ENCODE peak calls at places on chromosomes 2 and 18, in eight cellular contexts. Q is H9, H is left lung, G is cardiac fibroblast, T is CD14-positive monocyte, P is GM12865, R is MCF 10A, F is spleen. M is an unnamed sample.
A peak's percentile ranks its signal among the peaks of the same experiment; 100 is the strongest.

GRCh38 chr2:196482119-196483065 is 157.1 kb upstream of the CCDC150 start:
- DNase-seq in H (no peak), G (peak; percentile 13), R (peak; percentile 63), P (peak; percentile 16), F (no peak), Q (no peak), T (no peak), M (no peak)

GRCh38 chr2:38731684-38732221 is 19.4 kb downstream of the SRSF7 start:
- DNase-seq in P (no peak), H (no peak), G (no peak), F (peak; percentile 32), Q (no peak), T (no peak), R (no peak), M (no peak)

GRCh38 chr18:48913201-48913600 is 37.6 kb downstream of the SMAD7 start:
- DNase-seq in F (peak; percentile 81), G (no peak), P (peak; percentile 60), Q (peak; percentile 38), T (peak; percentile 19), H (no peak), R (peak; percentile 56), M (no peak)

GRCh38 chr18:52150050-52150449 is 189.9 kb upstream of the DCC start:
- DNase-seq in T (no peak), Q (no peak), R (peak; percentile 45), G (no peak), P (no peak), F (no peak), H (no peak), M (no peak)

GRCh38 chr2:170073288-170073687 is 104.7 kb upstream of the MYO3B start:
- DNase-seq in G (peak; percentile 94), R (peak; percentile 62), T (no peak), Q (no peak), P (no peak), F (no peak), H (peak; percentile 32), M (no peak)

GRCh38 chr2:190722825-190723224 is 73.9 kb downstream of the NAB1 start:
- DNase-seq in G (no peak), H (no peak), T (no peak), R (no peak), F (no peak), Q (no peak), P (peak; percentile 32), M (no peak)

GRCh38 chr2:101162561-101163330 is 11.6 kb upstream of the TBC1D8 start:
- DNase-seq in G (no peak), P (no peak), T (no peak), F (no peak), R (no peak), Q (peak; percentile 62), H (no peak), M (no peak)

GRCh38 chr18:77365667-77366066 is 116.0 kb downstream of the GALR1 start:
- DNase-seq in P (no peak), H (no peak), F (no peak), G (no peak), T (no peak), Q (no peak), R (no peak), M (no peak)

GRCh38 chr2:33136056-33136455 is 189.3 kb downstream of the LTBP1 start:
- DNase-seq in F (no peak), Q (no peak), T (no peak), H (no peak), R (peak; percentile 38), G (peak; percentile 51), P (no peak), M (no peak)

GRCh38 chr2:220078439-220078838 is 451.0 kb downstream of the SLC4A3 start:
- DNase-seq in Q (no peak), P (no peak), G (peak; percentile 58), R (no peak), H (no peak), F (no peak), T (no peak), M (no peak)

GRCh38 chr2:120863173-120863545 is 127.5 kb downstream of the GLI2 start:
- DNase-seq in R (peak; percentile 54), P (no peak), Q (no peak), T (no peak), H (no peak), F (peak; percentile 66), G (no peak), M (no peak)

GRCh38 chr2:107648781-107649413 is 177.8 kb upstream of the RGPD4 start:
- DNase-seq in F (no peak), R (no peak), G (no peak), T (no peak), H (no peak), Q (peak; percentile 29), P (no peak), M (no peak)

GRCh38 chr2:199806179-199806578 is 44.8 kb downstream of the FTCDNL1 start:
- DNase-seq in F (no peak), H (no peak), R (no peak), T (no peak), G (no peak), Q (no peak), P (no peak), M (no peak)

GRCh38 chr2:6506311-6507258 is 359.1 kb downstream of the CMPK2 start:
- DNase-seq in F (no peak), Q (no peak), G (peak; percentile 2), T (no peak), R (peak; percentile 93), H (no peak), P (peak; percentile 19), M (no peak)

GRCh38 chr2:118123561-118124232 is 35.4 kb downstream of the INSIG2 start:
- DNase-seq in Q (no peak), H (peak; percentile 50), F (no peak), P (no peak), R (peak; percentile 81), T (no peak), G (peak; percentile 83), M (no peak)

GRCh38 chr2:165793779-165794519 is at the start of gene GALNT3:
- DNase-seq in R (peak; percentile 86), G (no peak), Q (peak; percentile 96), T (no peak), H (peak; percentile 90), F (peak; percentile 93), P (peak; percentile 19), M (peak; percentile 91)

GRCh38 chr2:133508546-133509165 is 59.6 kb downstream of the NCKAP5 start:
- DNase-seq in P (no peak), F (no peak), G (no peak), Q (no peak), T (no peak), R (no peak), H (no peak), M (no peak)

GRCh38 chr2:47551800-47552525 is 149.0 kb downstream of the MSH2 start:
- DNase-seq in Q (no peak), P (no peak), F (no peak), T (no peak), R (no peak), G (no peak), H (no peak), M (no peak)

DNA sequence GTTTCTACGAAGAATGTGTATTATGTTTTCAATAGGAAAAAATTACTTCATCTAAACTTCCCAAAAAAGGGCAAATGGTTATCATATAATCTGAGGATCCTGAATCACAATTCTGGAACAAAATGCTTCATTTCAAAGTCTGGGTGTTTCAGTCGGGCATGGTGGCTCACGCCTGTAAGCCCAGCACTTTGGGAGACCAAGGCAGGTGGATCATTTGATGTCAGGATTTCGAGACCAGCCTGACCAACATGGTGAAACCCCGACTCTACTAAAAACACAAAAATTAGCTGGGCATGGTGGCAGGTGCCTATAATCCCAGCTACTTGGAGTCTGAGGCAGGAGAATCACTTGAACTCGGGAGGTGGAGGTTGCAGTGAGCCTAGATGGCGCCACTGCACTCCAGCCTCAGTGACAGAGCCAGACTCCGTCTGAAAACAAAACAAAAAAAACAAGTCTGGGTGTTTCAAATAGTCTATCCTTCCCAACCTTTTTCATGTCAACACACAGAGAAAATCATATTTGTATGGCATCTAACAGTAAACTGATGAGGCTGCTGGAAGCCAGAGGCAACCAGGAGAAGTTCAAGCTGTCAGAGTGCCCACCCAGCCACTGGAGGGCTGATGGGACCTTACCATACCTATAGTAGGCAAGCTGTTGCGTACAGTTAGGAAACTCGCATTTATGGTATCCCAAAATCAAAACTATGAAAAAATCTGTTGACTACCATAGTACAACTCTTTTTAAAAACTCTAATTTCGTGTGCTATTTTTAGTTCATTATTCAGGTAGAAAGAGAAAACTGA is 14.6 kb downstream of the NBAS start:
- DNase-seq in H (no peak), T (no peak), R (no peak), F (no peak), G (no peak), Q (no peak), P (no peak), M (no peak)
- TF ChIP-seq CTCF in H (no peak), T (no peak), R (no peak), F (no peak), G (no peak), Q (peak; percentile 71), P (peak; percentile 10), M (peak; percentile 31)

GRCh38 chr2:11158916-11159573 is 3.8 kb downstream of the SLC66A3 start:
- DNase-seq in T (no peak), H (no peak), Q (no peak), F (no peak), R (no peak), P (no peak), G (no peak), M (no peak)
- TF ChIP-seq CTCF in T (no peak), H (no peak), Q (no peak), F (no peak), R (no peak), P (no peak), G (no peak), M (no peak)

DNA sequence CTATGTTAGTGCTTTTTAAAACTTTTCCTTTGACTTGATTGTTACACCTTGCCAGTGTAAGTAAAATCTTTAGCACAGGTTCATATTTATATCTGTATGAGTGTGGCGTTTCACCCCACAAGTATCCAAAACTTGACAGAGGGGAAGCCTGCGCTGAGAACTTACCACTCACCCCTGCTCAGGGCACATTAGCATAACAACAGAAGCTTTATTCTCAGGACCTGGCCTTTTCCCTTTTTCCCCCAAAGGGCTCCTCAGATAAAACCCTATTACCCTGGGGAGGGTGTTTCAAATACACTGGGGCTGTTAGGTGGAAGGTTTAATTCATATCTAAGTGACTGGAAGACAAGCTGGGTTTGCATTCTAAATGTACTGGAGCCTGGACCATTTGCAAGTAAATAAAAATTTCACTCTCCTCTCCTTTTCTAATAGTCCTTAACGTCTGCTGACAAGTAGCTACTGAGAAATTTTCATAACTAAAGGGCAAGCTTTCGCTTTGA is 276.6 kb downstream of the RNF152 start:
- DNase-seq in R (no peak), T (no peak), F (no peak), H (no peak), Q (peak; percentile 31), G (no peak), P (no peak), M (no peak)
- TF ChIP-seq CTCF in R (no peak), T (no peak), F (no peak), H (no peak), Q (no peak), G (no peak), P (no peak), M (no peak)

DNA sequence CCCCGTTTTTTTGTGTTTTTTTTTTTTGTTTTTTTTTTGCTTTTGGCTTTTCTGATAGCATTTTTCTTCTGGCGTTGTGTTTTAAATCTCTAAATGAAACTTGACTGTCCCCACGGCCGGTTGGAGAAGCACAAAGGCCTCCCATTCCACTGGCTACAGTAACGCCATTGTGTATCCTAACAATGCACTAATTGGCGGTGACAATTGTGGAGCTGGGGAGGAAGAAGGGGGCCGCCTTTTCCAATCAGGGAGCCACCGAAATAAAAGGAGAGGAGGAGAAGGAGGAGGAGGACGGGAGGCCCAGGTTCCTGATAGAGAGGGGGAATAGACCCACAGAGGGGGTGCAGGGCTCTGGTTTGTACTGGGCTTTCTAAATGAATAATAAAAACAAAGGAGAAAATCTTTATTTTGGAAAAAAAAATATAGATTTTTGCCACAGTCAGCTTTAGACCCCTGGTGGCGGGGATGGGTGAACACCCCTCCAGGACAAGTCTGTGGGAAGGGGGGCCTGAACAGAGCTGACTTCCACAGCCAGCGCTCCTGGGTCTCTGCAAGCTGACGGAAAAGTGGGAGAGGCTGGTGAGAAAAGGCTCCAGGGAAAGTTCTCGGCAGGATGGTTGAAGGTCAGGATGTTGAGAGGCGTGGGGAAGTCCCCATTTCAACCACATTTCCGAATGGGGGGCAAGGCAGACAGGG is 43.7 kb upstream of the FZD5 start:
- DNase-seq in G (no peak), Q (peak; percentile 52), P (no peak), R (no peak), T (no peak), F (no peak), H (no peak), M (no peak)
- TF ChIP-seq CTCF in G (peak; percentile 25), Q (peak; percentile 58), P (no peak), R (no peak), T (peak; percentile 9), F (no peak), H (no peak), M (peak; percentile 50)

M was measured in progenitor cell of endocrine pancreas.